ENCODE peak calls at places on chromosomes 1 and 21, in eight cellular contexts. I is tibial nerve, G is bronchial epithelial cell, B is GM06990, O is GM13976, U is neural crest cell, K is cardiac fibroblast, R is pancreas. F is an unnamed sample.

GRCh38 chr1:43058545-43059360 is 100.1 kb upstream of the SLC2A1 start:
- DNase-seq in I (no peak), G (peak), B (no peak), O (no peak), U (no peak), K (peak), R (no peak), F (no peak)

GRCh38 chr1:101960164-101960563 is 36.6 kb downstream of the OLFM3 start:
- DNase-seq in I (no peak), G (no peak), B (no peak), O (no peak), U (no peak), K (no peak), R (no peak), F (no peak)

GRCh38 chr1:241646201-241646600 is 5.9 kb upstream of the WDR64 start:
- DNase-seq in I (no peak), G (peak), B (no peak), O (no peak), U (no peak), K (no peak), R (peak), F (no peak)

GRCh38 chr1:9233241-9233941 is 1.2 kb upstream of the H6PD start:
- DNase-seq in I (peak), G (peak), B (no peak), O (no peak), U (no peak), K (peak), R (peak), F (no peak)

GRCh38 chr1:88729297-88729696 is 45.2 kb downstream of the PKN2 start:
- DNase-seq in I (no peak), G (no peak), B (no peak), O (no peak), U (no peak), K (no peak), R (no peak), F (no peak)

GRCh38 chr1:206430031-206430983 is 40.0 kb upstream of the IKBKE start:
- DNase-seq in I (no peak), G (peak), B (peak), O (peak), U (no peak), K (peak), R (no peak), F (peak)

GRCh38 chr1:210236386-210236839 is 3.8 kb downstream of the SERTAD4 start:
- DNase-seq in I (no peak), G (no peak), B (no peak), O (no peak), U (no peak), K (peak), R (no peak), F (no peak)

GRCh38 chr1:182806015-182806678 is 16.6 kb downstream of the NPL start:
- DNase-seq in I (no peak), G (no peak), B (no peak), O (no peak), U (no peak), K (no peak), R (no peak), F (no peak)

GRCh38 chr1:228650141-228650540 is 85.1 kb upstream of the RHOU start:
- DNase-seq in I (no peak), G (no peak), B (no peak), O (no peak), U (no peak), K (no peak), R (peak), F (no peak)

GRCh38 chr21:42358261-42358660 is 7.5 kb upstream of the TFF2 start:
- DNase-seq in I (no peak), G (no peak), B (no peak), O (no peak), U (no peak), K (no peak), R (no peak), F (no peak)

GRCh38 chr21:23016617-23017016 is 2018.4 kb downstream of the NCAM2 start:
- DNase-seq in I (no peak), G (no peak), B (no peak), O (no peak), U (peak), K (no peak), R (no peak), F (no peak)
- TF ChIP-seq CTCF in I (no peak), G (no peak), B (no peak), O (no peak), U (peak), K (no peak), R (no peak), F (no peak)

GRCh38 chr1:16503494-16503893 is 10.6 kb downstream of the RNU1-1 start:
- DNase-seq in I (no peak), G (no peak), B (no peak), O (no peak), U (no peak), K (no peak), R (no peak), F (no peak)

DNA sequence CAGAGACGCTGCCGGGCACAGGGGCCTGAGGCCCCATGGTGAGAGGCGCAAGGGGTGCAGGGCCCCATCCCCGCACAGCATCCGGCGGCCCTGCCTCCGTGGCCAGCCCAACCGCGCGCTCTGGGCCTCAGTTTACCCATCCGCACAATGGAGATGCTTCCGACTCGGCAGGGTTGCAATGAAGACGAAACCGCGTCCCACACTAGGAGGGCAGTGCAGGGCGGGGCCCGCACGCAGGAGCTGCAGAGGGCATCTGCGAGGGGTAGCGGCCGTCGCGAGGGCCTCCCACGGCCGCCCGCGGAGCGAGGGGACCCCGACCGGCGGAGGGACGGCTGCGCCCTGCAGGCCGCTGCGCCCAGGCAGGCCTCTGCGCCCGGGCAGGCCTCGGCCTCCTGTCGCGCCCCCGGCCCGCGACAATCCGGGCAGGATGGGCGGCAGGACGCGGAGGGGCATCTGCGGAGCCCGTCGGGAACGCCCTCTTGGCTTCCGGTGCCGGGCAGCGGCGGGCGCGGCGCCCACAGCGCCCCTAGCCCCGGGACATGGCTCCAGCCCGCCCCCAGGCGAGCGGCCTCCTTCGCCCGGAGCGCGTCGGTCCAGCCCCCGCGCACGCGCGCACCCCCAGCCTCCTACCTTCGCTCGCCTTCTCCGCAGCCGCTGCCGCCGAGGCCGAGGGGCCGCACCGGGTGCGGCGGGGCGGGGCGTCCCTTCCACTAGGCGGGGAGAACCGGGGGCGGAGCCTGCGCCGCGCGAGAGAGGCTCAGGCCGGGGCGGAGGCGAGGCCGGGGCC is 15.3 kb downstream of the RNU1-1 start:
- DNase-seq in I (peak), G (peak), B (peak), O (peak), U (peak), K (peak), R (peak), F (peak)
- TF ChIP-seq CTCF in I (no peak), G (no peak), B (no peak), O (peak), U (no peak), K (no peak), R (no peak), F (peak)

GRCh38 chr1:162275622-162276175 is 101.0 kb downstream of the SPATA46 start:
- DNase-seq in I (no peak), G (no peak), B (no peak), O (no peak), U (no peak), K (no peak), R (no peak), F (no peak)

GRCh38 chr1:162279099-162279498 is 97.6 kb downstream of the SPATA46 start:
- DNase-seq in I (no peak), G (no peak), B (no peak), O (no peak), U (no peak), K (no peak), R (no peak), F (no peak)

GRCh38 chr1:162271972-162272371 is 104.7 kb downstream of the SPATA46 start:
- DNase-seq in I (no peak), G (no peak), B (no peak), O (no peak), U (no peak), K (no peak), R (no peak), F (no peak)

DNA sequence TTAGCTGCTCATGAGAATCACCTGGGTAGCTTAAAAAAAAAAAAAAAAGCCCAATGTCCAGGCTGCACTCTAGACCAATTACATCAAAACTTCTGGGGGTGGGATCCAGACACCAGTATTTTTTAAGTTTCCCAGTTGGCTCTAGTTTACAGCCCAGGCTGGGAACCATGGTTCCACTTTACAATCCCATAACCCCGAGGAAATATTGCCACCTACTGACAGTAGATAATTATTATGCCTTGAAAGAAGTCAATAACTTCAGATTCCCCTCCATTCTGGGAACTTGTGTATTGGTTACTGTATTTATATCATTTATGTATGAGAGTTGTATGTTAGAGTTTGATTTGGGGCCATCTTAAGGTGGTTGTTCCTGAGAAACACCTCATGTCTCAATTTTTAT is 100.2 kb downstream of the SPATA46 start:
- DNase-seq in I (no peak), G (peak), B (no peak), O (peak), U (no peak), K (peak), R (no peak), F (peak)
- TF ChIP-seq CTCF in I (no peak), G (peak), B (peak), O (peak), U (peak), K (peak), R (no peak), F (peak)

GRCh38 chr1:39258925-39259244 is 54.4 kb downstream of the MACF1 start:
- DNase-seq in I (no peak), G (no peak), B (no peak), O (no peak), U (no peak), K (no peak), R (no peak), F (no peak)
- TF ChIP-seq CTCF in I (no peak), G (no peak), B (no peak), O (no peak), U (no peak), K (no peak), R (no peak), F (no peak)

GRCh38 chr1:24905355-24905978 is 24.6 kb downstream of the RUNX3 start:
- DNase-seq in I (no peak), G (no peak), B (no peak), O (no peak), U (no peak), K (no peak), R (peak), F (peak)

GRCh38 chr1:24904731-24905354 is 25.2 kb downstream of the RUNX3 start:
- DNase-seq in I (no peak), G (no peak), B (no peak), O (no peak), U (no peak), K (no peak), R (peak), F (peak)

GRCh38 chr1:24903955-24904730 is 25.9 kb downstream of the RUNX3 start:
- DNase-seq in I (no peak), G (no peak), B (no peak), O (peak), U (no peak), K (no peak), R (peak), F (peak)

GRCh38 chr1:24906760-24907490 is 23.2 kb downstream of the RUNX3 start:
- DNase-seq in I (no peak), G (no peak), B (no peak), O (peak), U (no peak), K (no peak), R (peak), F (no peak)

DNA sequence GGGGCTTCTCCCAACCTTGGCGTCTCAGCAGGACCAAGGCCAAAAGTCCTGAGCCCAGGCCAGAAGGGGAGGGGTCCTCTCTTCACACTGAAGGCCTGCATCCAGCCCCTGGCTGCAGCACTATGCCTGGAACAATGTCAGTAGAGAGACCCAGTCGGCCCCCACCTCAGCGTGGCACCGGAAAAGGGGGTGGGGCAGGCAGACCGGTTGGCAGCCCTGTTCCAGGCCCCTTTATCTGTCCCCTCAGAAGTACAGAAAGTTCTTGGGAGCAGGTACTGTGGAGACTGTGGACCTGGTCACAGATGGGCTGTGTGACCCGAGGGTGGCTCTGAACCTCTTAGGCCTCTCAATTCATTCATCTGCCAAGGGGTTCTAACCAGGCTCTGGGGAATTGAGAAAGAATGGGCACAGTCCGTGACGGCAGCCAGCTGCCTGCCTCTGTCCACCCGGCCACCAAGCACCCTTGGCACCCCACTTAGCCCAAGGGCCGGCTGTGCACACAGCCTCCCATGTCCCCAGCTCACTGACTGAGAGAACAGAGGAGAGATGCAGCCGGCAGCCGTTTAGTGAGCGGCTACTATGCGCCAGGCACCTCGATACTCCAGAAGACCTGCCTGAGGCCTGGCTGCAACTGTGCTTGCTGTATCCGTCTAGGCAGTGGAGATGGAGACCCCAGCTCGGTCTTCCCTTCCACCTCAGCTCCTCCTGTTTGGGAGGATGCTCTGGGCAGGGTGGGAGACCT is 23.9 kb downstream of the RUNX3 start:
- DNase-seq in I (no peak), G (no peak), B (no peak), O (peak), U (no peak), K (no peak), R (peak), F (peak)
- TF ChIP-seq CTCF in I (no peak), G (no peak), B (no peak), O (no peak), U (no peak), K (no peak), R (no peak), F (no peak)

DNA sequence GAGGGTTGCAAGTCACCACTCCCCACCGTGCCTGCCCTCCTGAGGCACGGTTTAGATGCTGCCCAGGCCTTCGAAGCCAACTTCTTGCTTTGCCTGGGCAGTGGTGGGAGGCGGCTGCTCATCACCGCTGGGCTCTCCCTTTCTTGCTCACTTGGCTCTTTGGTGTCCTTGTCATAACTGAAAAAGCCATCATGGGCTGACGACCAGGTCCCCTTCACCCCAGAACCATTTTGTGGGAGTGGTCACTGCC is 18.2 kb upstream of the KANK4 start:
- DNase-seq in I (no peak), G (no peak), B (no peak), O (no peak), U (no peak), K (no peak), R (no peak), F (no peak)
- TF ChIP-seq CTCF in I (no peak), G (no peak), B (no peak), O (no peak), U (no peak), K (no peak), R (no peak), F (no peak)